ENCODE peak calls at places on chromosomes 4 and X, in six cellular contexts. One of them, this sample, is unnamed.
A peak's percentile ranks its signal among the peaks of the same experiment; 100 is the strongest.

GRCh38 chr4:162101337-162101736 is 62.5 kb downstream of the FSTL5 start:
- DNase-seq in left ventricle myocardium inferior: no peak
- DNase-seq in stomach: no peak
- DNase-seq in suprapubic skin: no peak
- DNase-seq in transverse colon: no peak
- DNase-seq in fibroblast of lung: no peak
- DNase-seq in this sample: no peak

GRCh38 chr4:179585761-179586160 is 2143.5 kb upstream of the AGA start:
- DNase-seq in suprapubic skin: no peak
- DNase-seq in left ventricle myocardium inferior: no peak
- DNase-seq in transverse colon: no peak
- DNase-seq in fibroblast of lung: no peak
- DNase-seq in stomach: no peak
- DNase-seq in this sample: no peak

GRCh38 chrX:13669246-13669689 is 16.3 kb downstream of the TCEANC start:
- DNase-seq in left ventricle myocardium inferior: peak; percentile 18
- DNase-seq in transverse colon: peak; percentile 82
- DNase-seq in suprapubic skin: no peak
- DNase-seq in fibroblast of lung: peak; percentile 98
- DNase-seq in stomach: peak; percentile 84
- DNase-seq in this sample: no peak

GRCh38 chr4:7210818-7211217 is 18.5 kb downstream of the SORCS2 start:
- DNase-seq in transverse colon: no peak
- DNase-seq in left ventricle myocardium inferior: no peak
- DNase-seq in stomach: no peak
- DNase-seq in fibroblast of lung: peak; percentile 83
- DNase-seq in suprapubic skin: no peak
- DNase-seq in this sample: no peak

GRCh38 chr4:17778431-17778830 is 3.0 kb downstream of the FAM184B start:
- DNase-seq in left ventricle myocardium inferior: no peak
- DNase-seq in stomach: no peak
- DNase-seq in suprapubic skin: no peak
- DNase-seq in fibroblast of lung: no peak
- DNase-seq in transverse colon: no peak
- DNase-seq in this sample: no peak

GRCh38 chr4:41575665-41576064 is 37.7 kb downstream of the LIMCH1 start:
- DNase-seq in stomach: no peak
- DNase-seq in transverse colon: no peak
- DNase-seq in fibroblast of lung: no peak
- DNase-seq in suprapubic skin: no peak
- DNase-seq in left ventricle myocardium inferior: no peak
- DNase-seq in this sample: no peak

GRCh38 chr4:46491455-46491854 is 101.5 kb upstream of the GABRA2 start:
- DNase-seq in fibroblast of lung: no peak
- DNase-seq in transverse colon: no peak
- DNase-seq in stomach: no peak
- DNase-seq in suprapubic skin: no peak
- DNase-seq in left ventricle myocardium inferior: no peak
- DNase-seq in this sample: no peak

GRCh38 chrX:150486011-150486410 is 82.4 kb upstream of the MTM1 start:
- DNase-seq in stomach: peak; percentile 62
- DNase-seq in left ventricle myocardium inferior: peak; percentile 22
- DNase-seq in suprapubic skin: no peak
- DNase-seq in transverse colon: peak; percentile 50
- DNase-seq in fibroblast of lung: peak; percentile 69
- DNase-seq in this sample: no peak

GRCh38 chr4:17763931-17764330 is 17.5 kb downstream of the FAM184B start:
- DNase-seq in fibroblast of lung: no peak
- DNase-seq in transverse colon: no peak
- DNase-seq in suprapubic skin: no peak
- DNase-seq in left ventricle myocardium inferior: no peak
- DNase-seq in stomach: no peak
- DNase-seq in this sample: no peak

GRCh38 chrX:12929701-12930100 is 23.3 kb downstream of the TLR8 start:
- DNase-seq in left ventricle myocardium inferior: no peak
- DNase-seq in suprapubic skin: no peak
- DNase-seq in fibroblast of lung: peak; percentile 19
- DNase-seq in transverse colon: no peak
- DNase-seq in stomach: no peak
- DNase-seq in this sample: no peak

GRCh38 chr4:146308951-146309350 is 94.6 kb downstream of the REELD1 start:
- DNase-seq in transverse colon: no peak
- DNase-seq in fibroblast of lung: no peak
- DNase-seq in stomach: no peak
- DNase-seq in suprapubic skin: no peak
- DNase-seq in left ventricle myocardium inferior: no peak
- DNase-seq in this sample: no peak

GRCh38 chr4:8724436-8725070 is 132.0 kb downstream of the CPZ start:
- DNase-seq in transverse colon: peak; percentile 3
- DNase-seq in suprapubic skin: peak; percentile 40
- DNase-seq in fibroblast of lung: no peak
- DNase-seq in left ventricle myocardium inferior: no peak
- DNase-seq in stomach: peak; percentile 16
- DNase-seq in this sample: peak; percentile 64

GRCh38 chr4:77827343-77827742 is 8.2 kb upstream of the CNOT6L start:
- DNase-seq in fibroblast of lung: no peak
- DNase-seq in transverse colon: no peak
- DNase-seq in stomach: no peak
- DNase-seq in left ventricle myocardium inferior: no peak
- DNase-seq in suprapubic skin: no peak
- DNase-seq in this sample: no peak

GRCh38 chrX:15497865-15498264 is 2.7 kb upstream of the BMX start:
- DNase-seq in transverse colon: peak; percentile 56
- DNase-seq in left ventricle myocardium inferior: peak; percentile 16
- DNase-seq in stomach: peak; percentile 47
- DNase-seq in suprapubic skin: no peak
- DNase-seq in fibroblast of lung: peak; percentile 31
- DNase-seq in this sample: no peak

GRCh38 chr4:84239278-84239845 is 259.7 kb downstream of the NKX6-1 start:
- DNase-seq in stomach: no peak
- DNase-seq in transverse colon: no peak
- DNase-seq in suprapubic skin: no peak
- DNase-seq in left ventricle myocardium inferior: no peak
- DNase-seq in fibroblast of lung: no peak
- DNase-seq in this sample: no peak

GRCh38 chr4:14184767-14185166 is 557.2 kb upstream of the BOD1L1 start:
- DNase-seq in left ventricle myocardium inferior: no peak
- DNase-seq in suprapubic skin: no peak
- DNase-seq in transverse colon: no peak
- DNase-seq in fibroblast of lung: no peak
- DNase-seq in stomach: no peak
- DNase-seq in this sample: no peak

GRCh38 chr4:7658297-7659204 is 223.8 kb upstream of the PSAPL1 start:
- DNase-seq in fibroblast of lung: no peak
- DNase-seq in stomach: no peak
- DNase-seq in left ventricle myocardium inferior: no peak
- DNase-seq in transverse colon: no peak
- DNase-seq in suprapubic skin: no peak
- DNase-seq in this sample: no peak

GRCh38 chr4:145602129-145602760 is 16.9 kb upstream of the MMAA start:
- DNase-seq in suprapubic skin: no peak
- DNase-seq in left ventricle myocardium inferior: no peak
- DNase-seq in stomach: no peak
- DNase-seq in fibroblast of lung: no peak
- DNase-seq in transverse colon: no peak
- DNase-seq in this sample: no peak

GRCh38 chrX:24877854-24878650 is 137.7 kb downstream of the ARX start:
- DNase-seq in suprapubic skin: no peak
- DNase-seq in fibroblast of lung: no peak
- DNase-seq in transverse colon: no peak
- DNase-seq in left ventricle myocardium inferior: no peak
- DNase-seq in stomach: no peak
- DNase-seq in this sample: no peak

GRCh38 chrX:129998006-129998405 is 15.6 kb downstream of the BCORL1 start:
- DNase-seq in suprapubic skin: no peak
- DNase-seq in fibroblast of lung: no peak
- DNase-seq in stomach: no peak
- DNase-seq in left ventricle myocardium inferior: no peak
- DNase-seq in transverse colon: no peak
- DNase-seq in this sample: no peak

GRCh38 chr4:76987685-76988084 is 38.1 kb downstream of the SEPTIN11 start:
- DNase-seq in left ventricle myocardium inferior: no peak
- DNase-seq in suprapubic skin: no peak
- DNase-seq in stomach: no peak
- DNase-seq in transverse colon: no peak
- DNase-seq in fibroblast of lung: no peak
- DNase-seq in this sample: no peak

GRCh38 chr4:73139245-73139644 is 69.7 kb upstream of the COX18 start:
- DNase-seq in transverse colon: no peak
- DNase-seq in fibroblast of lung: no peak
- DNase-seq in left ventricle myocardium inferior: no peak
- DNase-seq in stomach: no peak
- DNase-seq in suprapubic skin: no peak
- DNase-seq in this sample: no peak

GRCh38 chr4:111991797-111992196 is 153.5 kb upstream of the FAM241A start:
- DNase-seq in fibroblast of lung: peak; percentile 65
- DNase-seq in stomach: no peak
- DNase-seq in transverse colon: no peak
- DNase-seq in left ventricle myocardium inferior: no peak
- DNase-seq in suprapubic skin: no peak
- DNase-seq in this sample: no peak

GRCh38 chrX:2707334-2707760 is 16.3 kb downstream of the CD99 start:
- DNase-seq in stomach: peak; percentile 28
- DNase-seq in left ventricle myocardium inferior: peak; percentile 42
- DNase-seq in fibroblast of lung: peak; percentile 86
- DNase-seq in suprapubic skin: peak; percentile 91
- DNase-seq in transverse colon: peak; percentile 57
- DNase-seq in this sample: no peak

GRCh38 chrX:148047216-148047615 is 66.1 kb downstream of the FMR1NB start:
- DNase-seq in stomach: no peak
- DNase-seq in transverse colon: no peak
- DNase-seq in suprapubic skin: no peak
- DNase-seq in fibroblast of lung: no peak
- DNase-seq in left ventricle myocardium inferior: no peak
- DNase-seq in this sample: no peak

GRCh38 chr4:113645771-113646455 is 115.6 kb downstream of the CAMK2D start:
- DNase-seq in left ventricle myocardium inferior: no peak
- DNase-seq in stomach: peak; percentile 63
- DNase-seq in fibroblast of lung: peak; percentile 39
- DNase-seq in suprapubic skin: no peak
- DNase-seq in transverse colon: peak; percentile 61
- DNase-seq in this sample: no peak

GRCh38 chr4:99394913-99395312 is 40.2 kb downstream of the ADH7 start:
- DNase-seq in left ventricle myocardium inferior: no peak
- DNase-seq in suprapubic skin: no peak
- DNase-seq in transverse colon: no peak
- DNase-seq in stomach: no peak
- DNase-seq in fibroblast of lung: peak; percentile 65
- DNase-seq in this sample: no peak

GRCh38 chr4:99390060-99390459 is 37.5 kb upstream of the ADH1C start:
- DNase-seq in transverse colon: no peak
- DNase-seq in fibroblast of lung: peak; percentile 87
- DNase-seq in left ventricle myocardium inferior: no peak
- DNase-seq in stomach: no peak
- DNase-seq in suprapubic skin: no peak
- DNase-seq in this sample: no peak

GRCh38 chr4:99400831-99401230 is 34.3 kb downstream of the ADH7 start:
- DNase-seq in stomach: no peak
- DNase-seq in left ventricle myocardium inferior: no peak
- DNase-seq in suprapubic skin: no peak
- DNase-seq in transverse colon: no peak
- DNase-seq in fibroblast of lung: no peak
- DNase-seq in this sample: no peak

DNA sequence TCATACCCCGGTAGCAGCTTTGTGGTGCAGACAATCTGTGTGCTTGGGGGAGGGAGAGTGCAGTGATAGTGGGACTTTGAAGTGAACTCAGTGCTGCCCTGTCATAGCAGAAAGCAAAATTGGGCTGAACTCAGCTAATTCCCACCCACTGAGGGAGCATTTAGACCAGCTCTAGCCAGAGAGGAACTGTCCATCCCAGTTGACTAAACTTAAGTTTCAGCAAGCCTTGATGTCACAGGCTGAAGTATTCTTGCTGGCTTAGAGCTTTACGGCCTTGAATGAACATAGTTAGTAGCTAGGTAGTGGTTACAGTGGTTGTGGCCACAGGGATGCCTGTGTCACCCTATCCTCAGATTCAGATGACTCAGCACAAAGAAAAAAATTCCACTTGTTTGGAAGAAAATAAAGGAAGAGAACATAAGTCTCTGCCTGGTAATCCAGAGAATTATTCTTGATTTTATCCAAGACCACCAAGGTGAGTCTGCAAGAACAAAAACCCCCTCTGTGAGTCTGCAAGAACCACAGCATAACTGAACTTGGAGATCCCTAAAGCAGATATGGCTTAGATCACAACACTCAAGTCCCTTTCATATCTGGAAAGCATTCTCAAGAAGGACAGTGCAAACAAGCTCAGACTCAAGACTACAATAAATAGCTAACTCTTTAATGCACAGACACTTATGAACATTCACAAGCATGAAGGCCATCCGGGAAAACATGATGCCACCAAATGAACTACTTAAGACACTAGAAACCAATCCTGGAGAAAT is 39.4 kb downstream of the ADH7 start:
- DNase-seq in transverse colon: no peak
- DNase-seq in fibroblast of lung: peak; percentile 41
- DNase-seq in left ventricle myocardium inferior: no peak
- DNase-seq in stomach: no peak
- DNase-seq in suprapubic skin: no peak
- DNase-seq in this sample: no peak
- H3K27ac ChIP-seq in transverse colon: no peak overlapping the region
- H3K27ac ChIP-seq in fibroblast of lung: peak overlapping the region; percentile 38
- H3K27ac ChIP-seq in left ventricle myocardium inferior: peak overlapping the region; percentile 64
- H3K27ac ChIP-seq in stomach: peak overlapping the region; percentile 66
- H3K27ac ChIP-seq in suprapubic skin: no peak overlapping the region
- H3K27ac ChIP-seq in this sample: peak overlapping the region; percentile 95

GRCh38 chrX:17361620-17362019 is 13.4 kb upstream of the NHS start:
- DNase-seq in transverse colon: no peak
- DNase-seq in stomach: no peak
- DNase-seq in fibroblast of lung: no peak
- DNase-seq in left ventricle myocardium inferior: no peak
- DNase-seq in suprapubic skin: no peak
- DNase-seq in this sample: no peak
- TF ChIP-seq CTCF in transverse colon: peak; percentile 15
- TF ChIP-seq CTCF in stomach: no peak
- TF ChIP-seq CTCF in fibroblast of lung: peak; percentile 17
- TF ChIP-seq CTCF in left ventricle myocardium inferior: no peak
- TF ChIP-seq CTCF in suprapubic skin: no peak
- TF ChIP-seq CTCF in this sample: no peak

GRCh38 chr4:168817418-168817817 is 192.6 kb downstream of the CBR4 start:
- DNase-seq in transverse colon: no peak
- DNase-seq in suprapubic skin: no peak
- DNase-seq in fibroblast of lung: peak; percentile 50
- DNase-seq in left ventricle myocardium inferior: no peak
- DNase-seq in stomach: no peak
- DNase-seq in this sample: no peak
- H3K4me3 ChIP-seq in transverse colon: peak overlapping the region; percentile 31
- H3K4me3 ChIP-seq in suprapubic skin: peak overlapping the region; percentile 14
- H3K4me3 ChIP-seq in fibroblast of lung: no peak overlapping the region
- H3K4me3 ChIP-seq in left ventricle myocardium inferior: peak overlapping the region; percentile 44
- H3K4me3 ChIP-seq in stomach: peak overlapping the region; percentile 16
- H3K4me3 ChIP-seq in this sample: peak overlapping the region; percentile 52

DNA sequence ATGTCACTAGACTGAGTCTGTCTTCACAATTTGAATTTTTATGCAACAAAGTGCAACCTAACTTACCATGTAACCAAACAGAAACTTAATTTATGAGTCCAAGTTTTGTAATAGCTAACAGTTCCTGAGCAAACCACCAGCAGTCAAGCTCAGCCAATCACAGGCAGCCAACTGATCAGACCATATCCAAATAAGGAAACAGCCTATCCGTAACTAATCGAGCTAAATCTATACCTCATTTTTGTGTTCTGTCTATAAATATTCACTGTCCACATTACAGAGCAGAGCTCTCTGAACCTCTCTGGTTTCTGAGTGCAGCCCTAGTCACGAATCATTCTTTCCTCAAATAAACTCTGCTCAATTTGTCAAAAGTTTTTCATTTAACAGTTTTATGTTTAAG is 367.6 kb downstream of the PRR32 start:
- DNase-seq in suprapubic skin: no peak
- DNase-seq in stomach: no peak
- DNase-seq in transverse colon: no peak
- DNase-seq in left ventricle myocardium inferior: no peak
- DNase-seq in fibroblast of lung: no peak
- DNase-seq in this sample: no peak
- H3K27ac ChIP-seq in suprapubic skin: no peak overlapping the region
- H3K27ac ChIP-seq in stomach: no peak overlapping the region
- H3K27ac ChIP-seq in transverse colon: no peak overlapping the region
- H3K27ac ChIP-seq in left ventricle myocardium inferior: no peak overlapping the region
- H3K27ac ChIP-seq in fibroblast of lung: no peak overlapping the region
- H3K27ac ChIP-seq in this sample: no peak overlapping the region

This sample was measured in coronary artery.